ENCODE peak calls at places on chromosomes 12 and 14, in eight cellular contexts. K, Q, T, X, C, Y, W and J are unnamed samples.
A peak's percentile ranks its signal among the peaks of the same experiment; 100 is the strongest.

GRCh38 chr14:86892167-86892956 is 1100.6 kb downstream of the GALC start:
- DNase-seq in K (no peak), Q (no peak), T (no peak), X (no peak), C (no peak), Y (peak; percentile 79), W (no peak), J (no peak)

GRCh38 chr12:108694812-108695278 is 36.5 kb downstream of the CORO1C start:
- DNase-seq in K (no peak), Q (no peak), T (peak; percentile 64), X (no peak), C (no peak), Y (no peak), W (no peak), J (no peak)

GRCh38 chr12:33182485-33182884 is 257.1 kb downstream of the SYT10 start:
- DNase-seq in K (no peak), Q (no peak), T (no peak), X (no peak), C (no peak), Y (no peak), W (no peak), J (no peak)

GRCh38 chr14:71762575-71762974 is 169.7 kb upstream of the RGS6 start:
- DNase-seq in K (no peak), Q (no peak), T (no peak), X (no peak), C (no peak), Y (no peak), W (no peak), J (no peak)

GRCh38 chr12:89135976-89136634 is 216.2 kb downstream of the DUSP6 start:
- DNase-seq in K (peak; percentile 22), Q (no peak), T (no peak), X (no peak), C (no peak), Y (no peak), W (no peak), J (no peak)

GRCh38 chr12:57632898-57633825 is at the start of gene B4GALNT1:
- DNase-seq in K (peak; percentile 86), Q (no peak), T (peak; percentile 82), X (peak; percentile 47), C (no peak), Y (no peak), W (peak; percentile 92), J (peak; percentile 68)

GRCh38 chr14:23183479-23183878 is at the start of gene SLC7A8:
- DNase-seq in K (no peak), Q (peak; percentile 78), T (no peak), X (peak; percentile 87), C (peak; percentile 55), Y (no peak), W (no peak), J (peak; percentile 71)

GRCh38 chr14:91310620-91311283 is 66.2 kb upstream of the GPR68 start:
- DNase-seq in K (no peak), Q (no peak), T (no peak), X (no peak), C (no peak), Y (no peak), W (no peak), J (no peak)

GRCh38 chr14:98994571-98994970 is 277.4 kb downstream of the BCL11B start:
- DNase-seq in K (no peak), Q (no peak), T (no peak), X (no peak), C (no peak), Y (no peak), W (peak; percentile 34), J (no peak)

GRCh38 chr12:69097619-69098368 is 141.6 kb upstream of the CPSF6 start:
- DNase-seq in K (no peak), Q (no peak), T (no peak), X (no peak), C (no peak), Y (no peak), W (no peak), J (no peak)

GRCh38 chr14:87131879-87132278 is 861.1 kb downstream of the GALC start:
- DNase-seq in K (no peak), Q (no peak), T (no peak), X (no peak), C (no peak), Y (no peak), W (no peak), J (no peak)

GRCh38 chr12:69966409-69966808 is 141.4 kb downstream of the MYRFL start:
- DNase-seq in K (peak; percentile 47), Q (no peak), T (no peak), X (no peak), C (peak; percentile 47), Y (peak; percentile 3), W (no peak), J (no peak)

GRCh38 chr12:6821271-6821673 is 349 bp upstream of the GPR162 start:
- DNase-seq in K (peak; percentile 59), Q (peak; percentile 72), T (no peak), X (no peak), C (peak; percentile 57), Y (no peak), W (peak; percentile 96), J (peak; percentile 43)

GRCh38 chr12:100146252-100146651 is 3.6 kb upstream of the BLTP3B start:
- DNase-seq in K (no peak), Q (no peak), T (no peak), X (no peak), C (no peak), Y (no peak), W (no peak), J (no peak)

DNA sequence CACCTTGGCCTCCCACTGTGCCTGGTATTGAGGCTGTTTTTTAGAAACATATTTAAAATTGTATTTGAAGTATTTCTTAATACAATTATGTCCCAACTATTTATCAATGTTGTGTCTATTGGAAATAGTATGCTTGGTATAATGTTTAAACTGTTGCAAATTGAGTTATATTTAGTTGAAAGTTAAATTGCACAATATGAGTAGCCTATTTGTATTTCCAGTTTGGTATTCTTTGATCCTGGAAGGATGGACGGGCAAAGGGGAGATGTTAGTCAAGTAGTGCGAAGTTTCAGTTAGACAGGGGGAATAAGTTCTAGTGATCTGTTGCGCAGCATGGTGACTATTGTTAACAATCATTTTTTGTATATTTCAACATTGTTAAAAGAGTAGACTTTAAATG is 111.5 kb downstream of the NUBPL start:
- DNase-seq in K (no peak), Q (no peak), T (no peak), X (no peak), C (no peak), Y (no peak), W (no peak), J (no peak)
- TF ChIP-seq EP300 in K (no peak), Q (no peak), T (no peak), X (no peak), C (no peak), Y (no peak), W (no peak), J (no peak)

GRCh38 chr12:122363782-122364181 is 58.7 kb downstream of the CLIP1 start:
- DNase-seq in K (no peak), Q (no peak), T (no peak), X (no peak), C (peak; percentile 52), Y (no peak), W (no peak), J (no peak)

GRCh38 chr12:122371475-122372045 is 50.9 kb downstream of the CLIP1 start:
- DNase-seq in K (no peak), Q (no peak), T (no peak), X (no peak), C (no peak), Y (no peak), W (no peak), J (no peak)

GRCh38 chr12:122366685-122367475 is 55.6 kb downstream of the CLIP1 start:
- DNase-seq in K (peak; percentile 88), Q (no peak), T (peak; percentile 32), X (no peak), C (peak; percentile 74), Y (peak; percentile 84), W (no peak), J (no peak)

GRCh38 chr12:122362758-122363157 is 59.7 kb downstream of the CLIP1 start:
- DNase-seq in K (no peak), Q (no peak), T (no peak), X (no peak), C (no peak), Y (no peak), W (no peak), J (no peak)

DNA sequence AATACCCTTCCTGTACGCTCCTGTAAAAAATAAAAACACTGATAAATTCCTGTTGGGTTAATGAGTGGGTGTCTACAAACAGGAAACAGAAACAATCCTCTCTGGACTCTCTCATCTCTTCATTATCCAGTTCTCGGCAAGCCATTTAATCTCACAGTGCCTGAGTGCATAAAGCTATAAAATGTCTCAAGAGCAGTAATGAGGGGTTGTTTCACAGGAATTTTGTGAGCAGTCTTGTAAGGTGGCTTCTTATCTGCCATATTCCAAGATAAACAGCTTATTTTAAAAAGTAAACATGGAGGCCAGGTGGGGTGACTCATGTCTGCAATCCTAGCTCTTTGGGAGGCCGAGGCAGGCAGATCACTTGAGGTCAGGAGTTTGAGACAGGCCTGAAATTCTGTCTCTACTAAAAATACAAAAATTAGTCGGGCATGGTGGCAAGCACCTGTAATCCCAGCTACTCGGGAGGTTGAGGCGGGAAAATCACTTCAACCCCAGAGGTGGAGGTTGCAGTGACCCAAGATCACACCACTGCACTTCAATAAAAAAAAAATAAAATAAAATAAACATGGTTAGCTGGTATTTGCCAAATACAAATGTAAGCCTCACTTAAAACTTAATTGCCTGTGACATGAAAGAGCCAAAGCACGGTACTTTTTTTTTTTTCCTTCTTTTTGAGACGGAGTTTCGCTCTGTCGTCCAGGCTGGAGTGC is 54.0 kb downstream of the CLIP1 start:
- DNase-seq in K (peak; percentile 54), Q (no peak), T (no peak), X (no peak), C (no peak), Y (no peak), W (no peak), J (no peak)
- H3K27ac ChIP-seq in K (peak overlapping the region; percentile 95), Q (no peak overlapping the region), T (peak overlapping the region; percentile 68), X (peak overlapping the region; percentile 1), C (no peak overlapping the region), Y (peak overlapping the region; percentile 48), W (peak overlapping the region; percentile 88), J (no peak overlapping the region)

DNA sequence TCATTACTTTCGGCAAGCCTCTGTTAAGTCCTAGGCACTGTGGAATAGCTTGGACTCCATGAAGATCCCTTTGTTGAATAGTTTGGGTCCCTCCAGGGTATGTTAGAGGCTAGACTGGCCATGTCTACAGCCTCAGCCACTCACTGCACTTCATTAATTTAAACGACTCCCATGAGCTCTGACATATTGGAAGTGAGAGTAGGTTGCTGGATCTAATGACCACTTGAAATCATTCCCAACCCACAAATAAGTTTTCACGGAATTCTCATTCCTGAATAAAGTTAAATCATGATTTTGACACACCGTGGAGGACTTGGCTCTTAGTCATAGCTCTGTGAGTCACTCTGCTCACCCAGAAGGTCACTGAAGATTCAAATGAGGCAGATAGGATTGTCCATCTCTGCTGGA is 21.4 kb upstream of the APPL2 start:
- DNase-seq in K (peak; percentile 49), Q (no peak), T (no peak), X (no peak), C (no peak), Y (no peak), W (no peak), J (no peak)
- TF ChIP-seq EP300 in K (no peak), Q (no peak), T (no peak), X (no peak), C (no peak), Y (no peak), W (no peak), J (no peak)

DNA sequence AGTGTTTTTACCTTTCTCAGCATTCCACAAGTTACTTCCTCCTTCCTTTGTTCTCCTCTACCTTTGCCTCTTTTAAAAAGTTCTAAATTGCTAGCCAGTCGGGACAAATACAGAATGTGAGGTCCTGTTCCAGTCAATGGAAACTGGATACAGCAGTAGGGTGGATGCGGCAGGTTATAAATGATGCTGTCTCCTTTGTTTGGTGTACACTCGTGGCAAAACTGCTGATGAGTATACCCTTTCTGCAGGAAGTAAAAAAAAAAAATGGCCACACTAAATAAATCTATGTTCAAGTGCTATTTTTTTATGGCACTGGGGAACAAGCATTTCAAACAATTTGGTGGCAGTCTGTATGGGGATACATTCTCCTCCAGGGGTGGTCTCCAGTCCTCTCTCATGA is 27.5 kb downstream of the KLRK1 start:
- DNase-seq in K (no peak), Q (no peak), T (no peak), X (no peak), C (no peak), Y (no peak), W (no peak), J (no peak)
- H3K27ac ChIP-seq in K (no peak overlapping the region), Q (no peak overlapping the region), T (peak overlapping the region; percentile 99), X (peak overlapping the region; percentile 96), C (no peak overlapping the region), Y (no peak overlapping the region), W (peak overlapping the region; percentile 95), J (peak overlapping the region; percentile 62)